ENCODE peak calls at places on chromosomes 13 and 19, in ten cellular contexts. H is NB4, F is HCT116, U is uterus, Y is IMR-90, X is stomach, A is Peyer's patch, I is prostate gland, J is thyroid gland, G is A549. C is an unnamed sample.

GRCh38 chr13:109206616-109207015 is 577.2 kb downstream of the MYO16 start:
- DNase-seq in H (peak; percentile 24), F (no peak), U (no peak), Y (no peak), X (no peak), A (no peak), I (no peak), J (no peak), G (no peak), C (no peak)

GRCh38 chr19:15280915-15281683 is 48.9 kb upstream of the EPHX3 start:
- DNase-seq in H (no peak), F (no peak), U (peak; percentile 81), Y (peak; percentile 89), X (peak; percentile 75), A (peak; percentile 39), I (peak; percentile 79), J (peak; percentile 90), G (no peak), C (peak; percentile 67)

GRCh38 chr19:17555929-17556813 is 722 bp downstream of the COLGALT1 start:
- DNase-seq in H (peak; percentile 90), F (no peak), U (peak; percentile 55), Y (peak; percentile 44), X (peak; percentile 69), A (peak; percentile 55), I (peak; percentile 18), J (peak; percentile 36), G (no peak), C (no peak)

GRCh38 chr19:46861691-46862503 is 1.1 kb downstream of the ARHGAP35 start:
- DNase-seq in H (peak; percentile 73), F (no peak), U (no peak), Y (no peak), X (peak; percentile 28), A (no peak), I (no peak), J (peak; percentile 29), G (no peak), C (peak; percentile 47)

GRCh38 chr13:60213236-60213746 is 49.6 kb upstream of the DIAPH3 start:
- DNase-seq in H (no peak), F (no peak), U (no peak), Y (no peak), X (no peak), A (no peak), I (no peak), J (no peak), G (no peak), C (peak; percentile 4)

GRCh38 chr13:77429320-77430142 is 102.6 kb upstream of the MYCBP2 start:
- DNase-seq in H (no peak), F (no peak), U (no peak), Y (no peak), X (no peak), A (no peak), I (peak; percentile 53), J (no peak), G (no peak), C (no peak)

GRCh38 chr19:16127080-16127479 is 15.4 kb downstream of the RAB8A start:
- DNase-seq in H (no peak), F (no peak), U (no peak), Y (no peak), X (no peak), A (no peak), I (no peak), J (no peak), G (no peak), C (no peak)

GRCh38 chr13:35720690-35721554 is 244.4 kb upstream of the MAB21L1 start:
- DNase-seq in H (peak; percentile 60), F (peak; percentile 13), U (peak; percentile 64), Y (peak; percentile 46), X (peak; percentile 49), A (peak; percentile 20), I (peak; percentile 19), J (peak; percentile 44), G (peak; percentile 59), C (peak; percentile 56)

GRCh38 chr13:51063909-51064308 is 47.2 kb downstream of the C13orf42 start:
- DNase-seq in H (no peak), F (no peak), U (no peak), Y (no peak), X (no peak), A (no peak), I (no peak), J (no peak), G (no peak), C (no peak)

DNA sequence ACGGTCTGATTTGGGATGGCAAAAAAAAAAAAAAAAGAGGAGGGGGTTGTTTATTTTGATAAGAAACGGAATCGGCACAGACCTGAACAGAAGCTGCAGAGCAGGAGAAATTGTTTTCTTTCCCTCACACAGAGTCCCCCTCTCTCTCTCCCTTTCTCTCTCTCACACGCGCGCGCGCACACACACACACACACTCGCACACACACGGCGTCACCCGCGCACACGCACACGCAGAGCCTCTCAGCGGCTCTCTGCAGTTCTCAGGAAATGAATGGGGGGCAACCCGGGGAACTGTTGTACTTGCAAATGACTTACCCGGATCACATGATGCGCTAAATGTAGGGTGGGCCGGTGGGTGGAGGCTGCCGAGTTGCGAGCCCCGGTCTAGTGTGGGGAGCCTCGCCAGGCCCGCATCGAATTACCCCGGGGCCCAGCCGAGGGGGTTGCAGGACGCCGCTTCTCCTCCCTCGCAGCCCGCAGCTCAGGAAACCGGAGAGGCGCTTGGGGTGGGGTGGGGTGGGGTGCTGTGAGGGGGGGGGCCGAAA is 475 bp downstream of the KLF12 start:
- DNase-seq in H (peak; percentile 30), F (peak; percentile 29), U (peak; percentile 85), Y (peak; percentile 95), X (peak; percentile 73), A (peak; percentile 93), I (peak; percentile 56), J (peak; percentile 66), G (peak; percentile 17), C (no peak)
- TF ChIP-seq POLR2A in H (no peak), F (no peak), U (peak; percentile 48), Y (peak; percentile 76), X (peak; percentile 13), A (peak; percentile 52), I (no peak), J (no peak), G (peak; percentile 32), C (no peak)

GRCh38 chr13:99087130-99087953 is 109.5 kb upstream of the DOCK9 start:
- DNase-seq in H (no peak), F (peak; percentile 71), U (peak; percentile 91), Y (peak; percentile 59), X (peak; percentile 93), A (peak; percentile 90), I (peak; percentile 91), J (peak; percentile 93), G (peak; percentile 93), C (peak; percentile 93)
- TF ChIP-seq POLR2A in H (no peak), F (peak; percentile 12), U (peak; percentile 85), Y (no peak), X (no peak), A (peak; percentile 72), I (peak; percentile 90), J (peak; percentile 79), G (peak; percentile 40), C (peak; percentile 77)

DNA sequence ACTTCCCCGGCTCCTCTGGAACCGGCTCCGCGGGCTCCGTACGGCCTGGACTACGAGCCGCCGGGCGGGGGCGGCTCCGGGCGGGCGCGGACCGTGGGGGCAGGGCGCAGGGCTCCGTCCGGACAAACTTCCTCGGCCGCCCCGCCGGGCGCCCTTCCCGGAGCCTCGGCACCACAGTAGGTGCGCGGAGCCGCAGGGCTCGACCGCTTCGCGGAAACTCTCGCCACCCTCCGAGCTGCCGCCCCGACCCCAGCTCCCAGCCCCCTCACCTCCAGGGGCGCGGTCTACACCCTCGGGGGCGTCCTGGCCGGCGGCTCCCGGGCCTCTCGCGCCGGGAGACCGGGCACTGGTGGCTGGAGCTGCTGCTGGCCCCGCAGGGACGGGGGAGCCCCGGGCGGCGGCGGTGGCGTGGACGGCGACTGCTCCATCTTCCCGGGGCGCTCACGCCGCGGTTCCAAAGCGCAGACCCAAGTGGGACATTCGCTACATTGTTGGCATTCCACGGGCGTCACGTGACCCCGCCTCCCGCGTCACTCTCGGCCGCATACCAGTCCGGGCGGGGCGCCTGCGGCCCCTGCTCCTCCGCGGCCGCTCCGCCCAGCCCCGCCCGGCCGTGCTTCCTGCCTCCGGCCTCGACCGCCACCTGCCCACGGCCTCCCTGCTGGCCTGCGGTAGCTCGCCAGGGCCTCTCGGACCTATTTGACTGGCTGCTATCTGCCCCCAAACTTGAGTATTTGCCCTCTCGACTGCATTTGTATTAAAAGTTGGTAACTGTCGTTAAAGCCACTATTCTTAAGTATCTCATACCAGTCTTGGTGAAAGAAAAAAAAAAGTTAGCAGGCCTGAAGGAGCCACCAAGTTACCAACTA is at the start of gene LATS2:
- DNase-seq in H (peak; percentile 93), F (peak; percentile 82), U (peak; percentile 98), Y (peak; percentile 94), X (peak; percentile 97), A (peak; percentile 79), I (peak; percentile 97), J (peak; percentile 97), G (peak; percentile 62), C (peak; percentile 92)
- TF ChIP-seq POLR2A in H (peak; percentile 82), F (peak; percentile 38), U (peak; percentile 95), Y (peak; percentile 93), X (no peak), A (peak; percentile 35), I (peak; percentile 92), J (peak; percentile 89), G (no peak), C (peak; percentile 66)

DNA sequence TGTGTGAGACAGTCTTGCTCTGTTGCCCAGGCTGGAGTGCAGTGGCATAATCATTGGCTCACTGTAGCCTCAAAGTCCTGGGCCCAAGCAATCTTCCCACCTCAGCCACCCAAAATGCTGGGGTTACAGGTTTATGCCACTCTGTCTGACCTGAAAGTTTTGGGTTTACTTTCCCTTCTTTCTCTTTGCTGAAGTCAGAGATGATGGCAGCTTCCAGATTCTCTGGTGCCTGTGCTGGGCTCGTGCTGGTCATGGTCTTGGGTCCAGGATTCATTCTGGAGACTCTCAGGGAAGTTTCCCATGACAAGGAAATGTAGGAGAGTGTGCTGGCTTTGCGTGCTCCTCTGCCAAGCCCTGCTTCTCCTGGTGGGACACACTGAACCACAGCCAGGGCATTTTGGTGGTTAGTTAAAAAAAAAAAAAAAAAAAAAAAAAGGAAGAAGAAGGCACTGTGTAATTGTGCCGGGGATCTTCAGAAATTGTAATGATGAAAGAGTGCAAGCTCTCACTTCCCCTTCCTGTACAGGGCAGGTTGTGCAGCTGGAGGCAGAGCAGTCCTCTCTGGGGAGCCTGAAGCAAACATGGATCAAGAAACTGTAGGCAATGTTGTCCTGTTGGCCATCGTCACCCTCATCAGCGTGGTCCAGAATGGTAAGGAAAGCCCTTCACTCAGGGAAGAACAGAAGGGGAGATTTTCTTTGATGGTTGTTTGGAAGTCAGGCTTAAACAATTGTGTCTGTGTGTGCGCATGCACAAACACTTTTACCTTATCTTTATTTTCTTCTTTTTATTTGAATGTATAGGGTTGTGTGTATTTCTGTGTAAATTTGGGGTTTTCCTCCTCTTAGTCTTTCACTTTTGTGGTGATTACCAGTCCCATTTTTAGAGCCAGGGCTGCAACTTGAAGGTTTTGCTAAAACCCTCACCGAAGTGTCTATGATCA is at the start of gene ALOX5AP:
- DNase-seq in H (peak; percentile 92), F (no peak), U (no peak), Y (no peak), X (peak; percentile 33), A (peak; percentile 72), I (no peak), J (no peak), G (no peak), C (no peak)
- TF ChIP-seq POLR2A in H (no peak), F (no peak), U (no peak), Y (no peak), X (no peak), A (peak; percentile 43), I (no peak), J (no peak), G (no peak), C (no peak)

C was measured in erythroblast.